ENCODE peak calls at places on chromosomes 13 and 19, in five cellular contexts. W is frontal cortex, I is nephron progenitor cell, S is cardiac fibroblast, V is fibroblast of lung. Z is an unnamed sample.

GRCh38 chr19:42076375-42076944 is 494 bp downstream of the ZNF574 start:
- DNase-seq in W (no peak), S (no peak), I (no peak), V (no peak), Z (no peak)

GRCh38 chr13:27810461-27810860 is 18.2 kb downstream of the GSX1 start:
- DNase-seq in W (no peak), S (no peak), I (no peak), V (no peak), Z (no peak)

GRCh38 chr13:49867834-49868233 is 68.3 kb downstream of the SPRYD7 start:
- DNase-seq in W (no peak), V (no peak), I (no peak), S (no peak), Z (no peak)

GRCh38 chr13:28754698-28755545 is 36.2 kb upstream of the SLC46A3 start:
- DNase-seq in W (peak), V (no peak), S (peak), I (no peak), Z (no peak)

GRCh38 chr19:49403404-49404187 is 15.5 kb downstream of the KASH5 start:
- DNase-seq in V (peak), S (no peak), I (peak), W (no peak), Z (no peak)

GRCh38 chr19:18542936-18543813 is at the start of gene FKBP8:
- DNase-seq in V (peak), I (peak), W (peak), S (peak), Z (peak)

GRCh38 chr19:12794196-12794921 is 3.1 kb downstream of the JUNB start:
- DNase-seq in V (no peak), S (peak), I (no peak), W (no peak), Z (no peak)

GRCh38 chr13:97948041-97948440 is 5.4 kb upstream of the IPO5 start:
- DNase-seq in V (peak), I (no peak), S (peak), W (no peak), Z (no peak)

GRCh38 chr13:95267662-95268369 is 33.4 kb downstream of the ABCC4 start:
- DNase-seq in W (no peak), S (peak), I (no peak), V (peak), Z (no peak)

GRCh38 chr13:19634129-19634740 is 776 bp downstream of the MPHOSPH8 start:
- DNase-seq in S (peak), V (peak), I (no peak), W (no peak), Z (no peak)

GRCh38 chr19:17180997-17181702 is 34.0 kb upstream of the USE1 start:
- DNase-seq in I (peak), S (no peak), W (no peak), V (no peak), Z (no peak)

GRCh38 chr13:100738176-100738855 is 63.7 kb upstream of the TMTC4 start:
- DNase-seq in I (no peak), S (no peak), V (no peak), W (no peak), Z (no peak)

GRCh38 chr19:7989071-7989575 is 16.3 kb downstream of the ELAVL1 start:
- DNase-seq in V (peak), S (peak), I (no peak), W (no peak), Z (no peak)

GRCh38 chr19:46859637-46860124 is 1.1 kb upstream of the ARHGAP35 start:
- DNase-seq in V (no peak), W (no peak), I (no peak), S (peak), Z (no peak)

GRCh38 chr19:3142292-3142670 is 6.4 kb downstream of the GNA15 start:
- DNase-seq in I (no peak), V (peak), S (peak), W (no peak), Z (no peak)

GRCh38 chr13:67267136-67267535 is 37.0 kb upstream of the PCDH9 start:
- DNase-seq in I (no peak), V (peak), W (no peak), S (no peak), Z (no peak)

GRCh38 chr13:99496322-99497142 is 4.7 kb upstream of the TM9SF2 start:
- DNase-seq in S (peak), W (no peak), V (peak), I (no peak), Z (peak)

GRCh38 chr13:46289260-46289955 is 77.7 kb downstream of the LRRC63 start:
- DNase-seq in V (no peak), W (no peak), S (no peak), I (no peak), Z (no peak)

GRCh38 chr13:24630851-24631341 is 49.3 kb upstream of the ATP12A start:
- DNase-seq in W (no peak), V (peak), I (no peak), S (peak), Z (no peak)

GRCh38 chr13:45119469-45119989 is 781 bp upstream of the GTF2F2 start:
- DNase-seq in V (peak), I (no peak), W (peak), S (peak), Z (no peak)

GRCh38 chr19:38290631-38291147 is 13.4 kb upstream of the C19orf33 start:
- DNase-seq in I (no peak), V (peak), W (no peak), S (peak), Z (no peak)

GRCh38 chr13:69567514-69567913 is 540.1 kb upstream of the ATXN8OS start:
- DNase-seq in W (no peak), V (no peak), S (no peak), I (no peak), Z (no peak)

GRCh38 chr19:14580623-14581237 is 2.2 kb upstream of the CLEC17A start:
- DNase-seq in W (no peak), S (no peak), V (no peak), I (no peak), Z (no peak)

GRCh38 chr13:43426355-43426754 is 360.4 kb downstream of the ENOX1 start:
- DNase-seq in W (no peak), I (no peak), S (no peak), V (no peak), Z (no peak)